ENCODE peak calls at places on chromosomes 5 and 9, in nine cellular contexts. O is H54; V is tibial nerve; U is tibial artery; I is NCI-H1048; M is stimulated activated CD4-positive, alpha-beta T cell treated with anti-CD3 and anti-CD28 coated beads, Interleukin-2, amount 100 ng/mL, for 24 hours; Z is stimulated activated CD8-positive, alpha-beta memory T cell treated with anti-CD3 and anti-CD28 coated beads, Interleukin-15, amount 100 ng/mL, for 4 hours; A is activated naive CD4-positive, alpha-beta T cell treated with Interleukin-2 at 50 U/mL for 16 hours; T is left ventricle myocardium inferior. E is an unnamed sample.

GRCh38 chr5:159781626-159782157 is 134.6 kb upstream of the ADRA1B start:
- DNase-seq in O (no peak), V (no peak), U (no peak), I (no peak), M (no peak), Z (no peak), A (no peak), T (no peak), E (no peak)

GRCh38 chr5:117131048-117131679 is 556.5 kb upstream of the SEMA6A start:
- DNase-seq in O (no peak), V (no peak), U (no peak), I (no peak), M (no peak), Z (no peak), A (no peak), T (no peak), E (no peak)

GRCh38 chr9:127918201-127919107 is 1.6 kb upstream of the ST6GALNAC4 start:
- DNase-seq in O (no peak), V (no peak), U (no peak), I (no peak), M (no peak), Z (no peak), A (no peak), T (no peak), E (peak; percentile 68)

GRCh38 chr5:119470105-119470763 is 17.9 kb downstream of the HSD17B4 start:
- DNase-seq in O (no peak), V (no peak), U (no peak), I (no peak), M (no peak), Z (no peak), A (no peak), T (no peak), E (no peak)

GRCh38 chr5:35963381-35963843 is 25.0 kb upstream of the CAPSL start:
- DNase-seq in O (no peak), V (no peak), U (no peak), I (no peak), M (no peak), Z (no peak), A (no peak), T (no peak), E (no peak)

GRCh38 chr9:95726756-95727155 is 148.7 kb upstream of the ERCC6L2 start:
- DNase-seq in O (peak; percentile 87), V (no peak), U (no peak), I (no peak), M (no peak), Z (no peak), A (no peak), T (no peak), E (no peak)

GRCh38 chr5:147576646-147577535 is 67.0 kb upstream of the DPYSL3 start:
- DNase-seq in O (peak; percentile 21), V (peak; percentile 82), U (peak; percentile 54), I (no peak), M (peak; percentile 26), Z (no peak), A (peak; percentile 13), T (peak; percentile 65), E (peak; percentile 37)

GRCh38 chr9:77488439-77489126 is 159.5 kb downstream of the GNA14 start:
- DNase-seq in O (no peak), V (no peak), U (no peak), I (no peak), M (no peak), Z (no peak), A (no peak), T (no peak), E (no peak)

GRCh38 chr5:144232285-144232684 is 61.6 kb downstream of the KCTD16 start:
- DNase-seq in O (no peak), V (no peak), U (no peak), I (no peak), M (no peak), Z (no peak), A (no peak), T (no peak), E (no peak)

GRCh38 chr9:89843074-89843473 is 238.3 kb downstream of the GADD45G start:
- DNase-seq in O (no peak), V (no peak), U (no peak), I (no peak), M (no peak), Z (no peak), A (no peak), T (no peak), E (no peak)

GRCh38 chr9:96116275-96117051 is 185.5 kb downstream of the HSD17B3 start:
- DNase-seq in O (no peak), V (no peak), U (no peak), I (no peak), M (no peak), Z (no peak), A (no peak), T (no peak), E (peak; percentile 84)

GRCh38 chr5:132279801-132280200 is 14.4 kb upstream of the SLC22A4 start:
- DNase-seq in O (no peak), V (no peak), U (no peak), I (no peak), M (no peak), Z (no peak), A (no peak), T (no peak), E (no peak)

GRCh38 chr9:76162751-76163500 is 231.3 kb downstream of the RFK start:
- DNase-seq in O (no peak), V (no peak), U (no peak), I (no peak), M (no peak), Z (no peak), A (no peak), T (no peak), E (no peak)

GRCh38 chr5:15446552-15446951 is 53.4 kb upstream of the FBXL7 start:
- DNase-seq in O (no peak), V (no peak), U (no peak), I (no peak), M (no peak), Z (no peak), A (no peak), T (no peak), E (no peak)

GRCh38 chr9:109150925-109151547 is 16.0 kb downstream of the FRRS1L start:
- DNase-seq in O (no peak), V (no peak), U (no peak), I (no peak), M (no peak), Z (no peak), A (no peak), T (no peak), E (no peak)

GRCh38 chr5:74538206-74538661 is 102.3 kb downstream of the ENC1 start:
- DNase-seq in O (no peak), V (peak; percentile 66), U (peak; percentile 81), I (no peak), M (no peak), Z (no peak), A (no peak), T (peak; percentile 72), E (no peak)

GRCh38 chr5:76177974-76178373 is 94.8 kb downstream of the SV2C start:
- DNase-seq in O (no peak), V (no peak), U (no peak), I (no peak), M (no peak), Z (no peak), A (no peak), T (no peak), E (no peak)

GRCh38 chr5:43017438-43017820 is 22.7 kb downstream of the ANXA2R start:
- DNase-seq in O (no peak), V (no peak), U (no peak), I (no peak), M (peak; percentile 51), Z (no peak), A (peak; percentile 39), T (no peak), E (peak; percentile 90)

GRCh38 chr5:151047814-151048425 is 27.5 kb downstream of the GPX3 start:
- DNase-seq in O (no peak), V (no peak), U (peak; percentile 43), I (no peak), M (no peak), Z (no peak), A (peak; percentile 20), T (no peak), E (no peak)

GRCh38 chr5:67976812-67977455 is 238.6 kb upstream of the PIK3R1 start:
- DNase-seq in O (no peak), V (no peak), U (no peak), I (no peak), M (no peak), Z (no peak), A (no peak), T (no peak), E (no peak)

GRCh38 chr5:131947445-131947844 is 2.0 kb upstream of the MEIKIN start:
- DNase-seq in O (no peak), V (no peak), U (no peak), I (no peak), M (no peak), Z (no peak), A (no peak), T (no peak), E (no peak)

GRCh38 chr9:124078641-124079040 is 67.1 kb downstream of the LHX2 start:
- DNase-seq in O (peak; percentile 77), V (no peak), U (no peak), I (no peak), M (no peak), Z (no peak), A (no peak), T (no peak), E (no peak)

GRCh38 chr5:119255571-119256356 is 100.1 kb upstream of the TNFAIP8 start:
- DNase-seq in O (no peak), V (no peak), U (no peak), I (no peak), M (no peak), Z (no peak), A (no peak), T (no peak), E (no peak)

GRCh38 chr5:120684213-120684612 is 220.1 kb downstream of the PRR16 start:
- DNase-seq in O (no peak), V (no peak), U (no peak), I (no peak), M (no peak), Z (no peak), A (no peak), T (no peak), E (no peak)

GRCh38 chr9:27717991-27718390 is 144.7 kb upstream of the C9orf72 start:
- DNase-seq in O (no peak), V (no peak), U (no peak), I (no peak), M (no peak), Z (no peak), A (no peak), T (no peak), E (no peak)

GRCh38 chr5:107636555-107636954 is 34.2 kb downstream of the EFNA5 start:
- DNase-seq in O (no peak), V (no peak), U (no peak), I (no peak), M (no peak), Z (no peak), A (no peak), T (no peak), E (no peak)

GRCh38 chr5:147037517-147038205 is 159.1 kb upstream of the PPP2R2B start:
- DNase-seq in O (peak; percentile 49), V (no peak), U (no peak), I (no peak), M (no peak), Z (no peak), A (no peak), T (no peak), E (no peak)

GRCh38 chr9:88180084-88180765 is 42.0 kb upstream of the SPATA31C2 start:
- DNase-seq in O (no peak), V (no peak), U (no peak), I (no peak), M (no peak), Z (no peak), A (no peak), T (no peak), E (no peak)

GRCh38 chr9:110255417-110256141 is 728 bp downstream of the TXN start:
- DNase-seq in O (peak; percentile 80), V (peak; percentile 27), U (peak; percentile 58), I (no peak), M (peak; percentile 57), Z (peak; percentile 17), A (peak; percentile 62), T (peak; percentile 47), E (peak; percentile 44)

GRCh38 chr9:86287013-86287412 is 4.7 kb upstream of the ISCA1 start:
- DNase-seq in O (no peak), V (no peak), U (no peak), I (no peak), M (no peak), Z (no peak), A (no peak), T (no peak), E (no peak)

GRCh38 chr9:114314881-114315722 is 7.8 kb upstream of the ORM1 start:
- DNase-seq in O (no peak), V (no peak), U (no peak), I (no peak), M (no peak), Z (no peak), A (no peak), T (no peak), E (no peak)

E was measured in lower leg skin.